ENCODE peak calls at places on chromosomes 16 and 17, in five cellular contexts. W is SK-N-SH, Y is A549, U is GM12878, B is K562. J is an unnamed sample.

GRCh38 chr17:18026408-18026776 is 12.6 kb downstream of the ATPAF2 start:
- DNase-seq in W (peak; percentile 68), Y (no peak), U (no peak), B (no peak), J (peak; percentile 81)

GRCh38 chr16:72875291-72876036 is 172.5 kb downstream of the ZFHX3 start:
- DNase-seq in W (no peak), Y (peak; percentile 18), U (no peak), B (no peak), J (no peak)

GRCh38 chr17:83050651-83051422 is 28.6 kb upstream of the METRNL start:
- DNase-seq in W (peak; percentile 27), Y (no peak), U (no peak), B (no peak), J (no peak)

GRCh38 chr16:9176547-9177418 is 85.3 kb downstream of the HAPSTR1 start:
- DNase-seq in W (no peak), Y (no peak), U (no peak), B (no peak), J (no peak)

GRCh38 chr16:62034236-62035114 is 1.8 kb downstream of the CDH8 start:
- DNase-seq in W (no peak), Y (no peak), U (no peak), B (no peak), J (no peak)

GRCh38 chr17:18262641-18263040 is 2.2 kb downstream of the MIEF2 start:
- DNase-seq in W (no peak), Y (no peak), U (no peak), B (no peak), J (no peak)

GRCh38 chr17:27158390-27158789 is 135.5 kb upstream of the WSB1 start:
- DNase-seq in W (no peak), Y (no peak), U (no peak), B (no peak), J (no peak)

GRCh38 chr16:17544785-17545184 is 74.0 kb upstream of the XYLT1 start:
- DNase-seq in W (no peak), Y (peak; percentile 7), U (no peak), B (peak; percentile 57), J (no peak)

GRCh38 chr17:80106176-80106575 is 4.8 kb downstream of the GAA start:
- DNase-seq in W (peak; percentile 48), Y (no peak), U (no peak), B (no peak), J (no peak)

GRCh38 chr17:45813051-45813731 is 29.1 kb downstream of the CRHR1 start:
- DNase-seq in W (peak; percentile 65), Y (no peak), U (no peak), B (peak; percentile 38), J (no peak)

GRCh38 chr16:84618428-84619102 is 687 bp upstream of the COTL1 start:
- DNase-seq in W (peak; percentile 63), Y (peak; percentile 96), U (no peak), B (peak; percentile 81), J (peak; percentile 98)

GRCh38 chr16:75227361-75228142 is 8.8 kb downstream of the CTRB1 start:
- DNase-seq in W (no peak), Y (no peak), U (no peak), B (no peak), J (no peak)

GRCh38 chr16:88348377-88349152 is 34.2 kb upstream of the ZNF469 start:
- DNase-seq in W (peak; percentile 33), Y (no peak), U (no peak), B (no peak), J (no peak)

GRCh38 chr17:62781826-62782225 is 26.3 kb downstream of the MARCHF10 start:
- DNase-seq in W (no peak), Y (peak; percentile 69), U (no peak), B (no peak), J (peak; percentile 36)

GRCh38 chr16:22296225-22297113 is 740 bp upstream of the POLR3E start:
- DNase-seq in W (no peak), Y (no peak), U (peak; percentile 94), B (peak; percentile 34), J (no peak)

GRCh38 chr16:57245472-57246113 is 534 bp downstream of the ARL2BP start:
- DNase-seq in W (peak; percentile 62), Y (no peak), U (no peak), B (peak; percentile 42), J (no peak)

GRCh38 chr17:6623941-6624340 is 16.6 kb downstream of the KIAA0753 start:
- DNase-seq in W (no peak), Y (no peak), U (no peak), B (no peak), J (peak; percentile 68)

GRCh38 chr17:58371300-58371950 is 19.4 kb upstream of the SUPT4H1 start:
- DNase-seq in W (no peak), Y (no peak), U (no peak), B (no peak), J (no peak)
- TF ChIP-seq RCOR1 in W (no peak), Y (no peak), U (no peak), B (no peak), J (no peak)

DNA sequence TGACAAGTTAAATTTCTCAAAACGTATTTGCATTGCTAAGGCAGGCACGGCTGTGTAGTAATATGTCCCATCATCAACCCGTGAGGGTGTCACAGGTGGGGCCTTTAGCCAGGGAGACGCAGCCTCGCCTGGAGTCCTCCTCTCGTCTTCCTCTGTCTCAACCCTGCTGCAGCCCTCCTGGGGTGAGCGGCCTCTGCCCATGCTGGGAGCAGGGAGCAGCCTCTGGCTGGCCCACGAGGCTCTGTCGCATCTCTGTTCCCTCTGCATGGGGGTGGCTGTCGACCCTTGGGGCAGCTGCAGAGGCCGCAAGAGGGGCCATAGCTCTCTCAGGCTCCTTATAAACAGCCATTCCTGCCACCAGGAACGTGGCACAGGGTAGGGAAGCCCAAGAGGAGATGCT is 806 bp upstream of the SMIM5 start:
- DNase-seq in W (no peak), Y (no peak), U (no peak), B (no peak), J (no peak)
- H3K4me2 ChIP-seq in W (no peak overlapping the region), Y (no peak overlapping the region), U (no peak overlapping the region), B (no peak overlapping the region), J (no peak overlapping the region)

GRCh38 chr16:20920091-20920490 is 19.5 kb downstream of the LYRM1 start:
- DNase-seq in W (no peak), Y (no peak), U (no peak), B (no peak), J (no peak)

GRCh38 chr16:20918486-20919239 is 18.1 kb downstream of the LYRM1 start:
- DNase-seq in W (no peak), Y (no peak), U (no peak), B (peak; percentile 86), J (peak; percentile 35)

GRCh38 chr16:20916289-20916688 is 15.7 kb downstream of the LYRM1 start:
- DNase-seq in W (no peak), Y (no peak), U (no peak), B (peak; percentile 44), J (no peak)

GRCh38 chr16:20916927-20917326 is 16.4 kb downstream of the LYRM1 start:
- DNase-seq in W (no peak), Y (no peak), U (no peak), B (no peak), J (no peak)

DNA sequence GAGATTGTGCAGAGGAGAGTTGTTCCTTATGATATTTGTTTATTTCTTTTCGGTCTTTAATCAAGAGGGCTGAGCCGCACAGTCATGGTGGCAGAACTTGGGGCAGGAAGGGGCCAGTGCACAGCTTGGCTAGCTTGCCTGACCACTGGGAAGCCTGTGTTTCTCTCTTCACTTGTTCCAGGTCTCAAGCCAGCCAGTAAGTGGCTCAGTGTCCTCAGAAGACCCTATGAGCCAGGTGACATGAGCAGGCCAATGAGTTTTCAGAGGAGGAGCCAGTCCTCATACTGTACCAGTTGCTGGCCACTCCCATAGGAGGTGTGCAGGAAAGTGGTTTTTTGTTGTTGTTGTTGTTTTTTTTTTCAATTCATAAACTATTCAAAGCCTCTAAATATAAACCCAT is 15.2 kb downstream of the LYRM1 start:
- DNase-seq in W (no peak), Y (no peak), U (no peak), B (peak; percentile 73), J (no peak)
- TF ChIP-seq RCOR1 in W (no peak), Y (no peak), U (no peak), B (no peak), J (no peak)

GRCh38 chr17:73952498-73953205 is 250.8 kb upstream of the RPL38 start:
- DNase-seq in W (peak; percentile 97), Y (peak; percentile 46), U (no peak), B (peak; percentile 11), J (no peak)
- H3K4me2 ChIP-seq in W (no peak overlapping the region), Y (peak overlapping the region; percentile 98), U (no peak overlapping the region), B (no peak overlapping the region), J (no peak overlapping the region)

GRCh38 chr16:54411555-54411954 is 125.0 kb upstream of the IRX3 start:
- DNase-seq in W (no peak), Y (no peak), U (no peak), B (no peak), J (no peak)

GRCh38 chr16:54403580-54403979 is 117.0 kb upstream of the IRX3 start:
- DNase-seq in W (no peak), Y (no peak), U (no peak), B (no peak), J (no peak)

GRCh38 chr16:54402873-54403272 is 116.3 kb upstream of the IRX3 start:
- DNase-seq in W (no peak), Y (no peak), U (no peak), B (no peak), J (no peak)

GRCh38 chr16:54409982-54410381 is 123.4 kb upstream of the IRX3 start:
- DNase-seq in W (no peak), Y (no peak), U (no peak), B (no peak), J (no peak)

DNA sequence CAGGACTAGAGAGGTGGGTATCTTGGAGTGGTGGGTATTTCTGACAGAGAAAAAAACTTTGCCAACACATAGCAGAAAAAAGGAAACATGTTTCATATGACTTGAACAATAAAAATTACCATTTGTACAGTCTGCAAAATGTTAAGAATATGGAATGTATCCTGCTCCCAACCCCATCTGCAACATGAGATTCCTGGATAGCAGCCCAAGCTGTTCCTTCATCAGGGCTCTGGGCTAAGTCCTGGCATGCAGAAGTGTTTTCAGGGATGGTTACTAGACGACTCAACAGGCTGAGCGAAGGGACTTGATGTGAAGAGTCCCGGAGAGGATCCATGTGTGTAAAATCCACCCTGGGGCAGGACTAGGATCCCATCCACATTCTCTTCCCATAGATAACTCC is 121.0 kb upstream of the IRX3 start:
- DNase-seq in W (no peak), Y (no peak), U (no peak), B (no peak), J (peak; percentile 1)
- TF ChIP-seq RCOR1 in W (no peak), Y (no peak), U (no peak), B (no peak), J (no peak)

GRCh38 chr17:1783271-1783670 is 21.4 kb downstream of the SERPINF1 start:
- DNase-seq in W (no peak), Y (no peak), U (no peak), B (no peak), J (no peak)
- H3K4me2 ChIP-seq in W (no peak overlapping the region), Y (no peak overlapping the region), U (no peak overlapping the region), B (no peak overlapping the region), J (no peak overlapping the region)

GRCh38 chr17:8147805-8148404 is 4.3 kb downstream of the PER1 start:
- DNase-seq in W (no peak), Y (no peak), U (no peak), B (no peak), J (no peak)
- TF ChIP-seq RCOR1 in W (no peak), Y (no peak), U (no peak), B (no peak), J (no peak)